ENCODE peak calls at places on chromosomes 1 and 21, in six cellular contexts. H is prostate gland, X is HCT116, I is esophagus muscularis mucosa, M is lower lobe of right lung, N is uterus. A is an unnamed sample.

GRCh38 chr1:200774735-200775449 is 36.2 kb downstream of the CAMSAP2 start:
- DNase-seq in H (no peak), X (no peak), I (no peak), M (no peak), N (no peak), A (no peak)

GRCh38 chr1:6184083-6184783 is 4.1 kb upstream of the CHD5 start:
- DNase-seq in H (no peak), X (no peak), I (no peak), M (no peak), N (no peak), A (no peak)

GRCh38 chr1:18597159-18598042 is 33.2 kb upstream of the PAX7 start:
- DNase-seq in H (peak; percentile 47), X (no peak), I (no peak), M (peak; percentile 61), N (peak; percentile 40), A (peak; percentile 87)

GRCh38 chr1:1179339-1179982 is 5.8 kb downstream of the TTLL10 start:
- DNase-seq in H (no peak), X (no peak), I (no peak), M (peak; percentile 42), N (no peak), A (peak; percentile 73)

GRCh38 chr21:29991624-29992023 is 51.8 kb upstream of the GRIK1 start:
- DNase-seq in H (no peak), X (no peak), I (no peak), M (no peak), N (no peak), A (peak; percentile 31)

GRCh38 chr21:37415938-37416337 is 49.4 kb downstream of the DYRK1A start:
- DNase-seq in H (no peak), X (no peak), I (no peak), M (no peak), N (no peak), A (no peak)

GRCh38 chr1:8047686-8048522 is 21.8 kb upstream of the ERRFI1 start:
- DNase-seq in H (no peak), X (peak; percentile 81), I (no peak), M (no peak), N (no peak), A (no peak)

GRCh38 chr1:28510350-28511223 is 4.7 kb downstream of the RCC1 start:
- DNase-seq in H (no peak), X (no peak), I (no peak), M (no peak), N (no peak), A (no peak)

GRCh38 chr21:21605502-21605901 is 607.3 kb downstream of the NCAM2 start:
- DNase-seq in H (no peak), X (no peak), I (no peak), M (no peak), N (no peak), A (no peak)

GRCh38 chr1:86833461-86834215 is 80.3 kb downstream of the SELENOF start:
- DNase-seq in H (peak; percentile 78), X (peak; percentile 79), I (no peak), M (peak; percentile 62), N (peak; percentile 66), A (peak; percentile 63)

GRCh38 chr1:42757892-42758275 is 8.9 kb downstream of the P3H1 start:
- DNase-seq in H (no peak), X (no peak), I (no peak), M (no peak), N (no peak), A (no peak)

GRCh38 chr1:47991187-47991586 is 6.0 kb downstream of the TRABD2B start:
- DNase-seq in H (no peak), X (peak; percentile 23), I (no peak), M (no peak), N (no peak), A (no peak)

GRCh38 chr1:180560868-180561600 is 2.3 kb downstream of the OVAAL start:
- DNase-seq in H (no peak), X (no peak), I (no peak), M (no peak), N (no peak), A (no peak)

GRCh38 chr1:224666911-224667310 is 50.8 kb downstream of the CNIH3 start:
- DNase-seq in H (no peak), X (no peak), I (no peak), M (no peak), N (no peak), A (no peak)

GRCh38 chr21:45747802-45748445 is 104.4 kb downstream of the PCBP3 start:
- DNase-seq in H (peak; percentile 22), X (peak; percentile 18), I (peak; percentile 81), M (no peak), N (no peak), A (no peak)

GRCh38 chr1:32612189-32612881 is 38.0 kb downstream of the ZBTB8OS start:
- DNase-seq in H (peak; percentile 59), X (peak; percentile 62), I (peak; percentile 93), M (peak; percentile 94), N (peak; percentile 59), A (peak; percentile 96)

GRCh38 chr1:212288614-212289013 is 3.4 kb downstream of the PPP2R5A start:
- DNase-seq in H (no peak), X (no peak), I (no peak), M (no peak), N (no peak), A (no peak)

GRCh38 chr21:45504516-45505415 is 37.5 kb downstream of the SLC19A1 start:
- DNase-seq in H (no peak), X (no peak), I (no peak), M (peak; percentile 41), N (peak; percentile 13), A (peak; percentile 14)

GRCh38 chr1:182869241-182869666 is 30.1 kb downstream of the DHX9 start:
- DNase-seq in H (no peak), X (no peak), I (no peak), M (no peak), N (no peak), A (no peak)

GRCh38 chr21:24590261-24590660 is 1017.0 kb downstream of the MRPL39 start:
- DNase-seq in H (no peak), X (no peak), I (no peak), M (no peak), N (no peak), A (no peak)

GRCh38 chr1:21955058-21955457 is 17.9 kb upstream of the HSPG2 start:
- DNase-seq in H (no peak), X (no peak), I (no peak), M (peak; percentile 39), N (peak; percentile 80), A (no peak)

GRCh38 chr1:184755226-184756065 is 788 bp upstream of the EDEM3 start:
- DNase-seq in H (no peak), X (no peak), I (no peak), M (no peak), N (no peak), A (no peak)

GRCh38 chr1:184752656-184753055 is 2.0 kb downstream of the EDEM3 start:
- DNase-seq in H (no peak), X (no peak), I (no peak), M (no peak), N (no peak), A (no peak)

GRCh38 chr1:184753608-184754478 is 815 bp downstream of the EDEM3 start:
- DNase-seq in H (no peak), X (no peak), I (peak; percentile 92), M (peak; percentile 71), N (no peak), A (peak; percentile 89)

GRCh38 chr1:184754479-184755225 is at the start of gene EDEM3:
- DNase-seq in H (peak; percentile 99), X (peak; percentile 97), I (peak; percentile 99), M (peak; percentile 99), N (peak; percentile 98), A (peak; percentile 99)

DNA sequence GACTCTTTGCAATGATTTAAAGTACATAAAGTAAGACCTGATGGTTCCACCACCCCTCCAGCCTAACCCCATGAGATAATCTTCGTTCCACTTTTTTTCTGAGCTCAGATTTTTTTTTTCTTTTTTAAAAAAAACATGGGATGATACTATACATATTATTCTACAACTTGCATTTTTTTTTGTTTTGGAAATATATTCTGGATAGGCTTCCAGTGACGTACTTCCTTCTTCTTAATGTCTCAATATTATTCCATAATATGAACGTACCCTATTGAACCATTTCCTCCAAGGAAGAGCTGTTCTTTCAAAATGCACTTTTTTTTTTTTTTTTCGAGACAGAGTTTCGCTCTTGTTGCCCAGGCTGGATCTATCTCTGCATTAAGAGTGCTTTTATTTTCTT is 1.6 kb downstream of the EDEM3 start:
- DNase-seq in H (no peak), X (no peak), I (no peak), M (no peak), N (no peak), A (no peak)
- H3K27ac ChIP-seq in H (no peak overlapping the region), X (no peak overlapping the region), I (no peak overlapping the region), M (no peak overlapping the region), N (no peak overlapping the region), A (peak overlapping the region; percentile 98)

GRCh38 chr1:119475866-119476439 is 31.1 kb upstream of the HSD3B1 start:
- DNase-seq in H (peak; percentile 65), X (peak; percentile 33), I (peak; percentile 92), M (peak; percentile 63), N (no peak), A (peak; percentile 70)
- TF ChIP-seq CTCF in H (peak; percentile 15), X (peak; percentile 90), I (no peak), M (peak; percentile 56), N (no peak), A (peak; percentile 55)

GRCh38 chr1:67824771-67825170 is 8.5 kb downstream of the GNG12 start:
- DNase-seq in H (no peak), X (no peak), I (peak; percentile 60), M (no peak), N (no peak), A (no peak)
- H3K27ac ChIP-seq in H (no peak overlapping the region), X (no peak overlapping the region), I (peak overlapping the region; percentile 32), M (no peak overlapping the region), N (no peak overlapping the region), A (no peak overlapping the region)

DNA sequence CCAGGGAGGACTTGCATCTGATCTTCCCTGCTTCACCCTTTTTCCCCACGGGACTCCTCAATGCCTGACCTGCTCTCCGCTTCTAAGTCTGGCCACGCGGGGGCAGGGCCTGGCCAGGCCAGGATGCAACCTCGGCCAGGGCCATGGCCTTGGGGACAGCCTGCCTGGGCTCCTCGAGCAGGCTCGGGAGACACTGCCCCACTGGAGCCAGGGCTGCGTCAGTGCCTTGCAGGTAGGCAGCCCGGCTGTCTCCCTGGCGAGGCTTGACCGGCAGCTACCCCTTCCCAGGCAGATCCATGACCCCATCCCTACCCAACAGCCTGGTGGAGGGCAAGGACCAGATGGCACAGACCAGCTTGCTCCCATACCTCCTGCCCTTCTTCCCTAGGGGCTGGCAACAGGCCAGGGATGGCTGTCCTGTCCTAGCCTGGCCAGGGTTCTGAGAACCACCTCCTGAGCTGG is 2.7 kb upstream of the PRDM16 start:
- DNase-seq in H (no peak), X (no peak), I (no peak), M (peak; percentile 81), N (peak; percentile 18), A (peak; percentile 52)
- TF ChIP-seq CTCF in H (no peak), X (no peak), I (no peak), M (peak; percentile 54), N (peak; percentile 31), A (peak; percentile 40)

GRCh38 chr1:222891578-222891977 is 76.7 kb downstream of the DISP1 start:
- DNase-seq in H (no peak), X (no peak), I (no peak), M (no peak), N (no peak), A (no peak)

GRCh38 chr1:222893255-222893654 is 78.4 kb downstream of the DISP1 start:
- DNase-seq in H (peak; percentile 31), X (no peak), I (no peak), M (peak; percentile 42), N (no peak), A (no peak)

GRCh38 chr1:222890702-222891101 is 75.9 kb downstream of the DISP1 start:
- DNase-seq in H (no peak), X (no peak), I (no peak), M (no peak), N (no peak), A (no peak)

GRCh38 chr1:222894331-222894730 is 79.5 kb downstream of the DISP1 start:
- DNase-seq in H (no peak), X (no peak), I (no peak), M (no peak), N (no peak), A (peak; percentile 57)

GRCh38 chr1:222892137-222892763 is 77.4 kb downstream of the DISP1 start:
- DNase-seq in H (no peak), X (no peak), I (no peak), M (no peak), N (no peak), A (no peak)
- H3K27ac ChIP-seq in H (no peak overlapping the region), X (no peak overlapping the region), I (no peak overlapping the region), M (no peak overlapping the region), N (no peak overlapping the region), A (no peak overlapping the region)